ENCODE peak calls at places on chromosomes 2 and 18, in ten cellular contexts. X, D, Q, Y, U, V, W, O, J and N are unnamed samples.

GRCh38 chr2:9820020-9820973 is 23.0 kb upstream of the TAF1B start:
- DNase-seq in D (peak), X (peak), J (no peak), V (no peak), U (no peak), Y (no peak), W (peak), Q (no peak), O (no peak), N (no peak)

GRCh38 chr2:16149349-16150243 is 209.2 kb downstream of the MYCN start:
- DNase-seq in J (no peak), Q (no peak), X (no peak), D (no peak), W (no peak), O (no peak), Y (no peak), V (no peak), U (no peak), N (no peak)

GRCh38 chr2:186959486-186959885 is 110.5 kb upstream of the ZSWIM2 start:
- DNase-seq in Y (no peak), V (no peak), X (no peak), D (no peak), J (no peak), W (no peak), Q (no peak), U (no peak), O (no peak), N (no peak)

GRCh38 chr18:48944634-48945033 is 6.1 kb downstream of the SMAD7 start:
- DNase-seq in W (no peak), J (no peak), Q (peak), U (no peak), Y (no peak), O (no peak), V (no peak), X (no peak), D (no peak), N (no peak)

GRCh38 chr2:106956879-106957278 is 70.9 kb upstream of the ST6GAL2 start:
- DNase-seq in Y (no peak), O (peak), U (no peak), J (no peak), X (peak), V (no peak), D (no peak), Q (peak), W (no peak), N (no peak)

GRCh38 chr2:230234845-230235244 is 9.3 kb downstream of the SP140 start:
- DNase-seq in O (no peak), J (no peak), D (no peak), Q (no peak), V (no peak), Y (no peak), U (peak), X (peak), W (no peak), N (no peak)

GRCh38 chr2:224284134-224284946 is 117.6 kb downstream of the FAM124B start:
- DNase-seq in U (no peak), Y (no peak), J (no peak), X (peak), V (peak), D (no peak), O (no peak), W (peak), Q (peak), N (no peak)

GRCh38 chr18:79383388-79384056 is 12.2 kb upstream of the NFATC1 start:
- DNase-seq in U (no peak), Q (no peak), O (no peak), V (no peak), D (no peak), Y (peak), X (no peak), J (peak), W (no peak), N (no peak)

GRCh38 chr2:20582600-20583221 is 68.2 kb downstream of the HS1BP3 start:
- DNase-seq in X (no peak), O (peak), D (no peak), W (no peak), V (no peak), J (peak), Y (peak), Q (no peak), U (no peak), N (no peak)

GRCh38 chr18:12038082-12038660 is 55.5 kb upstream of the ANKRD62 start:
- DNase-seq in Q (peak), D (no peak), O (no peak), Y (no peak), X (peak), V (no peak), W (peak), U (no peak), J (no peak), N (no peak)

GRCh38 chr18:59873616-59874015 is 26.2 kb upstream of the PMAIP1 start:
- DNase-seq in D (no peak), J (no peak), W (no peak), O (no peak), Q (no peak), U (no peak), Y (no peak), X (no peak), V (no peak), N (no peak)

GRCh38 chr18:7598167-7599062 is 31.3 kb downstream of the PTPRM start:
- DNase-seq in W (no peak), Y (no peak), U (no peak), V (no peak), O (no peak), J (no peak), X (peak), Q (no peak), D (no peak), N (no peak)

GRCh38 chr2:29262681-29263260 is 147.6 kb downstream of the CLIP4 start:
- DNase-seq in U (no peak), D (no peak), J (no peak), W (no peak), V (no peak), X (no peak), Q (no peak), Y (peak), O (no peak), N (no peak)

GRCh38 chr2:25274868-25275574 is 66.7 kb downstream of the DNMT3A start:
- DNase-seq in J (peak), X (peak), V (no peak), Y (no peak), O (no peak), D (peak), Q (no peak), U (no peak), W (no peak), N (no peak)

GRCh38 chr2:29123584-29124349 is 8.6 kb downstream of the CLIP4 start:
- DNase-seq in O (no peak), J (no peak), W (no peak), X (peak), V (no peak), D (no peak), U (no peak), Q (peak), Y (no peak), N (no peak)

GRCh38 chr2:113888641-113889470 is 1.0 kb upstream of the ACTR3 start:
- DNase-seq in U (no peak), Y (no peak), O (no peak), D (peak), W (no peak), X (no peak), J (no peak), V (no peak), Q (peak), N (no peak)

GRCh38 chr2:126889071-126889470 is 9.6 kb upstream of the TEX51 start:
- DNase-seq in X (no peak), U (no peak), O (no peak), J (no peak), V (no peak), Y (no peak), W (peak), Q (no peak), D (no peak), N (no peak)

GRCh38 chr2:9693138-9693520 is 62.3 kb upstream of the YWHAQ start:
- DNase-seq in Y (peak), Q (no peak), X (peak), U (no peak), D (no peak), V (no peak), O (peak), J (peak), W (no peak), N (no peak)

GRCh38 chr2:45885111-45885685 is 233.7 kb downstream of the PRKCE start:
- DNase-seq in O (no peak), U (no peak), J (no peak), X (no peak), V (no peak), Q (no peak), D (no peak), W (no peak), Y (no peak), N (no peak)

GRCh38 chr2:54859997-54860701 is 136.7 kb downstream of the EML6 start:
- DNase-seq in W (no peak), X (peak), Y (no peak), U (no peak), D (no peak), O (no peak), Q (peak), J (no peak), V (no peak), N (no peak)

GRCh38 chr2:4047961-4048891 is 344.9 kb downstream of the DCDC2C start:
- DNase-seq in Q (no peak), W (no peak), Y (no peak), D (no peak), V (no peak), J (no peak), U (no peak), O (no peak), X (no peak), N (no peak)

GRCh38 chr18:44945847-44946490 is 265.3 kb downstream of the SETBP1 start:
- DNase-seq in J (no peak), V (no peak), O (no peak), W (no peak), U (no peak), X (no peak), D (no peak), Y (no peak), Q (no peak), N (no peak)

GRCh38 chr2:12321017-12321641 is 395.6 kb upstream of the TRIB2 start:
- DNase-seq in Y (no peak), Q (peak), V (no peak), J (peak), O (peak), W (no peak), U (no peak), X (peak), D (no peak), N (no peak)

GRCh38 chr2:171794918-171795317 is 99.1 kb downstream of the SLC25A12 start:
- DNase-seq in J (no peak), U (no peak), Q (no peak), W (no peak), D (no peak), X (no peak), V (no peak), Y (no peak), O (no peak), N (no peak)

GRCh38 chr2:234571620-234572407 is 74.9 kb upstream of the ARL4C start:
- DNase-seq in V (no peak), Y (no peak), J (no peak), O (no peak), W (no peak), U (no peak), D (no peak), X (no peak), Q (peak), N (no peak)

GRCh38 chr18:45324489-45325111 is 290.7 kb upstream of the SLC14A2 start:
- DNase-seq in Y (peak), U (no peak), W (peak), Q (peak), V (no peak), D (peak), J (peak), O (peak), X (peak), N (no peak)

GRCh38 chr2:200702646-200703118 is 109.0 kb upstream of the BZW1 start:
- DNase-seq in Q (peak), U (no peak), V (no peak), X (no peak), J (no peak), W (no peak), O (no peak), D (no peak), Y (no peak), N (no peak)

GRCh38 chr2:64120928-64121327 is 23.3 kb downstream of the PELI1 start:
- DNase-seq in J (no peak), O (no peak), X (no peak), Q (no peak), U (no peak), Y (no peak), V (no peak), W (no peak), D (no peak), N (no peak)

GRCh38 chr18:69127844-69128486 is 272.7 kb upstream of the DOK6 start:
- DNase-seq in D (no peak), X (peak), Y (no peak), Q (no peak), U (no peak), V (no peak), J (no peak), O (no peak), W (no peak), N (no peak)

GRCh38 chr2:198127627-198128026 is 323.2 kb downstream of the PLCL1 start:
- DNase-seq in V (peak), Y (no peak), X (peak), O (peak), J (peak), Q (peak), W (peak), D (no peak), U (peak), N (peak)

GRCh38 chr2:195531754-195532153 is 125.3 kb upstream of the SLC39A10 start:
- DNase-seq in V (no peak), Y (no peak), X (peak), Q (no peak), U (no peak), W (no peak), D (no peak), O (no peak), J (no peak), N (no peak)

GRCh38 chr2:47771211-47771610 is 11.7 kb upstream of the MSH6 start:
- DNase-seq in U (no peak), X (peak), D (no peak), Y (no peak), V (peak), O (no peak), J (no peak), Q (peak), W (no peak), N (no peak)

GRCh38 chr2:124309563-124310138 is 284.6 kb downstream of the CNTNAP5 start:
- DNase-seq in Q (no peak), X (no peak), O (no peak), J (no peak), W (no peak), V (no peak), D (no peak), Y (no peak), U (no peak), N (no peak)

GRCh38 chr2:58364098-58364497 is 123.0 kb upstream of the FANCL start:
- DNase-seq in O (no peak), D (no peak), U (no peak), Q (no peak), J (no peak), Y (no peak), V (no peak), W (no peak), X (no peak), N (no peak)

GRCh38 chr18:24490545-24490944 is 30.1 kb downstream of the HRH4 start:
- DNase-seq in O (no peak), W (no peak), X (no peak), Y (no peak), V (no peak), D (no peak), U (no peak), J (no peak), Q (no peak), N (no peak)

GRCh38 chr2:158999458-158999857 is 31.0 kb downstream of the TANC1 start:
- DNase-seq in J (no peak), W (no peak), Q (no peak), O (no peak), V (no peak), U (no peak), X (peak), Y (no peak), D (no peak), N (no peak)

GRCh38 chr2:72089537-72089936 is 58.1 kb downstream of the CYP26B1 start:
- DNase-seq in Q (no peak), D (no peak), U (no peak), J (no peak), V (no peak), X (no peak), W (no peak), O (no peak), Y (no peak), N (no peak)

GRCh38 chr2:72092099-72092498 is 55.6 kb downstream of the CYP26B1 start:
- DNase-seq in U (no peak), Q (no peak), W (no peak), O (no peak), D (no peak), J (no peak), Y (no peak), X (no peak), V (no peak), N (no peak)

GRCh38 chr2:72090781-72091482 is 56.7 kb downstream of the CYP26B1 start:
- DNase-seq in W (no peak), X (no peak), V (no peak), U (no peak), J (no peak), Y (no peak), D (no peak), Q (no peak), O (no peak), N (no peak)

GRCh38 chr2:72089028-72089427 is 58.6 kb downstream of the CYP26B1 start:
- DNase-seq in Q (no peak), U (no peak), J (no peak), W (no peak), Y (no peak), X (no peak), V (no peak), O (no peak), D (no peak), N (no peak)

GRCh38 chr2:72090271-72090720 is 57.4 kb downstream of the CYP26B1 start:
- DNase-seq in U (no peak), X (no peak), Q (no peak), J (no peak), D (no peak), O (no peak), Y (no peak), V (no peak), W (no peak), N (no peak)
- H3K4me3 ChIP-seq in U (no peak), X (no peak), Q (no peak), J (no peak), D (no peak), O (no peak), Y (no peak), V (no peak), W (no peak), N (no peak)

DNA sequence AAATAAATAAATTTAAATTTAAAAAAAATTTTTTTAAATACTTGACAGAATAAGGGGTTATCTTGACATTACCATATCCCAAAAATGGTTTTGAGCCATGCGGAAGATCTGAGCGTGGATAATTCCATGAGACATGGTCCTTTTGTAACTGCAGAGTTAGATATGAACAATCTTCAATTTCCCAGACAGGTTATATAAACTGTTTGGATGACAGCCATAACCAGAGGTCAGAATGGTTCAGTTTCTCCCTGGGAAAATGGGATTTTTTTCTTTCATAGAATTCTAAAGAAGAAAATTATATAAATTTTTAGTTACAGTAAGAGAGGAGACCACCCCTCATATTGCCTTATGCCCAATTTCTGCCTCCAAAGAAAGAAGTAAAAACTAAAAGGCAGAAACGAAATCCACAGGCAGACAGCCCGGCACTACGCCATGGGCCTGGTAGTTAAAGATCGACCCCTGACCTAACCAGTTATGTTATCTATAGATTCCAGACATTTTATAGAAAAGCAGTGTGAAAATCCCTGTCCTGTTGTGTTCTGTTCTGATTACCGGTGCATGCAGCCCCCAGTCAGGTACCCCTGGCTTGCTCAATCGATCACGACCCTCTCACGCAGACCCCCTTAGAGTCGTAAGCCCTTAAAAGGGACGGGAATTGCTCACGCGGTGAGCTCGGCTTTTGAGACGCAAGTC is 3.0 kb downstream of the GALM start:
- DNase-seq in U (no peak), D (no peak), X (no peak), V (no peak), Y (no peak), O (no peak), J (no peak), Q (no peak), W (no peak), N (no peak)
- H3K4me3 ChIP-seq in U (no peak), D (no peak), X (no peak), V (no peak), Y (no peak), O (no peak), J (no peak), Q (no peak), W (no peak), N (no peak)

GRCh38 chr2:191245046-191245868 is at the start of gene MYO1B:
- DNase-seq in V (no peak), O (peak), U (no peak), Y (peak), D (peak), Q (peak), W (peak), J (peak), X (peak), N (no peak)

GRCh38 chr2:191249131-191249813 is 4.1 kb downstream of the MYO1B start:
- DNase-seq in X (peak), V (no peak), Y (no peak), W (no peak), D (no peak), Q (no peak), O (no peak), U (no peak), J (no peak), N (peak)

GRCh38 chr2:191247381-191248057 is 2.3 kb downstream of the MYO1B start:
- DNase-seq in X (peak), J (no peak), Y (no peak), O (no peak), W (peak), D (no peak), V (no peak), Q (peak), U (no peak), N (no peak)

GRCh38 chr2:191245869-191246531 is 796 bp downstream of the MYO1B start:
- DNase-seq in U (no peak), O (peak), Y (peak), D (peak), W (peak), V (no peak), J (peak), X (peak), Q (peak), N (no peak)

GRCh38 chr2:191246820-191247380 is 1.7 kb downstream of the MYO1B start:
- DNase-seq in X (no peak), Y (no peak), O (no peak), D (no peak), W (no peak), U (no peak), V (no peak), J (no peak), Q (no peak), N (no peak)
- H3K4me3 ChIP-seq in X (peak), Y (peak), O (peak), D (peak), W (no peak), U (no peak), V (peak), J (peak), Q (peak), N (no peak)

DNA sequence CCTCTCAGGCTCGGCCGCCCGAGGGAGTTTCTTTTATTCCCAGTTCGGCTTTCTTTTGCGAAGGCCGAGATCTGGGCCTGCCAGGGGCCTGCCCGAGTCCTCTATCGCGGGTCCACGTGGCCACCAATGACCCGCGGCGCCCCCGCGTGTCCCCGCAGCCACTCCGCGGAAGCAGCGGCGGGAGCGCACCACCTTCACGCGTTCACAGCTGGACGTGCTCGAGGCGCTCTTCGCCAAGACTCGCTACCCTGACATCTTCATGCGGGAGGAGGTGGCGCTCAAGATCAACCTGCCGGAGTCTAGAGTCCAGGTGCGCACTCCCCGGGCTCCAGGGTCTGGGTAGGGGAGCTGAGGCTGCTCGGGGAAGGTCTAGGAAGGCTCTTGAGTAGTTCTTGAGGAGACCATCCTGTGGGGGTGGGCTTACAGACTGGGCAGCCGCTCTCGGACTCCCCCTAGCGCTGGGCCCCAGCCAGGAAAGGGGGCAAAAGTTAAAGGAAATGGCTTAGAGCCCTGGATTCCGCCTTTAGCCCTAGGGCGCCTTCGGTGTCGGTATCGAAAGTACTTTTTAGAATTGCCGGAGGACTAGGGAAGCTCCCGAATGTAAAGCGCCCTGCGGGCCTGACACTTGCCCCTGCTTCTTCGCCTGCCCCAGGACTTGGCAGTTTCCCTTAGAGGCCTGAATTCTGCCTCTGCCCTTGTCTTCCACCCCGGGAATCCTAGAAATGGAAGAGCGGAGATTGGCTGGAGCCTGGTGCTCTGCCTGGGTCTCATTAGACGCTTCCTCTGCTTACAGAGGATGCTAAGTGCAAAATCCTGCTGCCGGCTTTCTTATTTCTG is 3.5 kb downstream of the OTX1 start:
- DNase-seq in J (no peak), D (no peak), U (no peak), Q (peak), O (no peak), V (no peak), W (no peak), X (no peak), Y (no peak), N (no peak)
- H3K4me3 ChIP-seq in J (peak), D (peak), U (peak), Q (no peak), O (no peak), V (no peak), W (no peak), X (no peak), Y (peak), N (no peak)

GRCh38 chr18:77230645-77231044 is 19.0 kb upstream of the GALR1 start:
- DNase-seq in V (no peak), X (no peak), O (no peak), D (no peak), J (no peak), U (no peak), W (no peak), Q (no peak), Y (no peak), N (no peak)
- H3K4me3 ChIP-seq in V (no peak), X (no peak), O (no peak), D (no peak), J (no peak), U (no peak), W (no peak), Q (no peak), Y (no peak), N (no peak)

GRCh38 chr18:78006805-78007204 is 757.2 kb downstream of the GALR1 start:
- DNase-seq in Y (no peak), V (no peak), U (no peak), W (no peak), D (no peak), O (no peak), Q (no peak), X (no peak), J (no peak), N (no peak)
- H3K4me3 ChIP-seq in Y (no peak), V (no peak), U (no peak), W (no peak), D (no peak), O (no peak), Q (no peak), X (no peak), J (no peak), N (no peak)